ENCODE peak calls at places on chromosomes 7 and 10, in five cellular contexts. One of them, this sample, is unnamed.
A peak's percentile ranks its signal among the peaks of the same experiment; 100 is the strongest.

GRCh38 chr7:42964849-42965805 is 33.0 kb downstream of the MRPL32 start:
- DNase-seq in fibroblast of the aortic adventitia: peak; percentile 35
- DNase-seq in HFFc6: no peak
- DNase-seq in GM06990: no peak
- DNase-seq in lower lobe of right lung: no peak
- DNase-seq in this sample: no peak

GRCh38 chr10:95360122-95360715 is 69.4 kb upstream of the PDLIM1 start:
- DNase-seq in fibroblast of the aortic adventitia: no peak
- DNase-seq in HFFc6: peak; percentile 18
- DNase-seq in GM06990: no peak
- DNase-seq in lower lobe of right lung: no peak
- DNase-seq in this sample: no peak

GRCh38 chr7:27123021-27123476 is 7.5 kb downstream of the HOXA4 start:
- DNase-seq in fibroblast of the aortic adventitia: peak; percentile 40
- DNase-seq in HFFc6: no peak
- DNase-seq in GM06990: no peak
- DNase-seq in lower lobe of right lung: no peak
- DNase-seq in this sample: no peak

GRCh38 chr7:142300689-142301088 is 42.8 kb upstream of the PRSS58 start:
- DNase-seq in fibroblast of the aortic adventitia: no peak
- DNase-seq in HFFc6: no peak
- DNase-seq in GM06990: no peak
- DNase-seq in lower lobe of right lung: no peak
- DNase-seq in this sample: no peak

GRCh38 chr10:44828515-44829142 is 82.5 kb upstream of the TMEM72 start:
- DNase-seq in fibroblast of the aortic adventitia: no peak
- DNase-seq in HFFc6: no peak
- DNase-seq in GM06990: no peak
- DNase-seq in lower lobe of right lung: no peak
- DNase-seq in this sample: no peak

GRCh38 chr7:128836729-128837348 is 6.6 kb downstream of the FLNC start:
- DNase-seq in fibroblast of the aortic adventitia: no peak
- DNase-seq in HFFc6: no peak
- DNase-seq in GM06990: no peak
- DNase-seq in lower lobe of right lung: peak; percentile 32
- DNase-seq in this sample: no peak

GRCh38 chr10:4280481-4281206 is 495.6 kb upstream of the KLF6 start:
- DNase-seq in fibroblast of the aortic adventitia: peak; percentile 54
- DNase-seq in HFFc6: peak; percentile 45
- DNase-seq in GM06990: no peak
- DNase-seq in lower lobe of right lung: no peak
- DNase-seq in this sample: peak; percentile 66

GRCh38 chr10:21751341-21752310 is 217.6 kb downstream of the MLLT10 start:
- DNase-seq in fibroblast of the aortic adventitia: no peak
- DNase-seq in HFFc6: no peak
- DNase-seq in GM06990: no peak
- DNase-seq in lower lobe of right lung: no peak
- DNase-seq in this sample: no peak

GRCh38 chr10:130998642-130999041 is 312.9 kb downstream of the TCERG1L start:
- DNase-seq in fibroblast of the aortic adventitia: no peak
- DNase-seq in HFFc6: no peak
- DNase-seq in GM06990: no peak
- DNase-seq in lower lobe of right lung: no peak
- DNase-seq in this sample: no peak

GRCh38 chr7:1693419-1693990 is 23.4 kb downstream of the ELFN1 start:
- DNase-seq in fibroblast of the aortic adventitia: no peak
- DNase-seq in HFFc6: no peak
- DNase-seq in GM06990: no peak
- DNase-seq in lower lobe of right lung: peak; percentile 41
- DNase-seq in this sample: no peak

GRCh38 chr7:94391716-94392390 is 2.8 kb upstream of the COL1A2 start:
- DNase-seq in fibroblast of the aortic adventitia: peak; percentile 93
- DNase-seq in HFFc6: peak; percentile 70
- DNase-seq in GM06990: peak; percentile 11
- DNase-seq in lower lobe of right lung: no peak
- DNase-seq in this sample: peak; percentile 70

GRCh38 chr7:131327049-131327625 is 539 bp upstream of the MKLN1 start:
- DNase-seq in fibroblast of the aortic adventitia: peak; percentile 77
- DNase-seq in HFFc6: peak; percentile 84
- DNase-seq in GM06990: no peak
- DNase-seq in lower lobe of right lung: peak; percentile 49
- DNase-seq in this sample: peak; percentile 38

GRCh38 chr10:23439920-23440875 is 1.3 kb downstream of the OTUD1 start:
- DNase-seq in fibroblast of the aortic adventitia: peak; percentile 49
- DNase-seq in HFFc6: peak; percentile 46
- DNase-seq in GM06990: peak; percentile 45
- DNase-seq in lower lobe of right lung: peak; percentile 69
- DNase-seq in this sample: no peak

GRCh38 chr7:157996359-157997079 is 591.1 kb downstream of the PTPRN2 start:
- DNase-seq in fibroblast of the aortic adventitia: no peak
- DNase-seq in HFFc6: no peak
- DNase-seq in GM06990: no peak
- DNase-seq in lower lobe of right lung: no peak
- DNase-seq in this sample: no peak

GRCh38 chr7:2049782-2050510 is 182.8 kb downstream of the MAD1L1 start:
- DNase-seq in fibroblast of the aortic adventitia: no peak
- DNase-seq in HFFc6: no peak
- DNase-seq in GM06990: no peak
- DNase-seq in lower lobe of right lung: no peak
- DNase-seq in this sample: no peak

GRCh38 chr10:61992059-61992460 is 90.6 kb downstream of the ARID5B start:
- DNase-seq in fibroblast of the aortic adventitia: peak; percentile 79
- DNase-seq in HFFc6: no peak
- DNase-seq in GM06990: no peak
- DNase-seq in lower lobe of right lung: no peak
- DNase-seq in this sample: no peak

GRCh38 chr7:70698219-70698832 is 433.6 kb upstream of the GALNT17 start:
- DNase-seq in fibroblast of the aortic adventitia: peak; percentile 80
- DNase-seq in HFFc6: peak; percentile 25
- DNase-seq in GM06990: no peak
- DNase-seq in lower lobe of right lung: no peak
- DNase-seq in this sample: peak; percentile 20

GRCh38 chr7:80659120-80660055 is 20.9 kb downstream of the CD36 start:
- DNase-seq in fibroblast of the aortic adventitia: peak; percentile 66
- DNase-seq in HFFc6: peak; percentile 37
- DNase-seq in GM06990: no peak
- DNase-seq in lower lobe of right lung: no peak
- DNase-seq in this sample: peak; percentile 2

GRCh38 chr10:4333474-4333894 is 492.5 kb upstream of the AKR1E2 start:
- DNase-seq in fibroblast of the aortic adventitia: no peak
- DNase-seq in HFFc6: no peak
- DNase-seq in GM06990: no peak
- DNase-seq in lower lobe of right lung: no peak
- DNase-seq in this sample: no peak

GRCh38 chr7:84746347-84746746 is 440.5 kb downstream of the SEMA3D start:
- DNase-seq in fibroblast of the aortic adventitia: peak; percentile 46
- DNase-seq in HFFc6: no peak
- DNase-seq in GM06990: no peak
- DNase-seq in lower lobe of right lung: no peak
- DNase-seq in this sample: no peak

GRCh38 chr10:21600804-21601512 is 66.9 kb downstream of the MLLT10 start:
- DNase-seq in fibroblast of the aortic adventitia: peak; percentile 31
- DNase-seq in HFFc6: no peak
- DNase-seq in GM06990: no peak
- DNase-seq in lower lobe of right lung: no peak
- DNase-seq in this sample: no peak

GRCh38 chr7:1848911-1849311 is 178.8 kb downstream of the ELFN1 start:
- DNase-seq in fibroblast of the aortic adventitia: no peak
- DNase-seq in HFFc6: no peak
- DNase-seq in GM06990: no peak
- DNase-seq in lower lobe of right lung: peak; percentile 12
- DNase-seq in this sample: no peak

GRCh38 chr7:37732253-37732652 is 48.7 kb downstream of the GPR141 start:
- DNase-seq in fibroblast of the aortic adventitia: no peak
- DNase-seq in HFFc6: no peak
- DNase-seq in GM06990: peak; percentile 26
- DNase-seq in lower lobe of right lung: no peak
- DNase-seq in this sample: no peak

GRCh38 chr10:131698232-131698631 is 202.6 kb upstream of the PPP2R2D start:
- DNase-seq in fibroblast of the aortic adventitia: no peak
- DNase-seq in HFFc6: no peak
- DNase-seq in GM06990: no peak
- DNase-seq in lower lobe of right lung: no peak
- DNase-seq in this sample: no peak

GRCh38 chr7:47949703-47950102 is 1.4 kb upstream of the PKD1L1 start:
- DNase-seq in fibroblast of the aortic adventitia: no peak
- DNase-seq in HFFc6: no peak
- DNase-seq in GM06990: no peak
- DNase-seq in lower lobe of right lung: no peak
- DNase-seq in this sample: no peak

GRCh38 chr7:47948096-47948790 is at the start of gene PKD1L1:
- DNase-seq in fibroblast of the aortic adventitia: no peak
- DNase-seq in HFFc6: no peak
- DNase-seq in GM06990: no peak
- DNase-seq in lower lobe of right lung: no peak
- DNase-seq in this sample: no peak

GRCh38 chr7:47951374-47951773 is 3.1 kb upstream of the PKD1L1 start:
- DNase-seq in fibroblast of the aortic adventitia: no peak
- DNase-seq in HFFc6: no peak
- DNase-seq in GM06990: no peak
- DNase-seq in lower lobe of right lung: no peak
- DNase-seq in this sample: no peak

GRCh38 chr7:47952224-47952623 is 4.0 kb upstream of the PKD1L1 start:
- DNase-seq in fibroblast of the aortic adventitia: no peak
- DNase-seq in HFFc6: no peak
- DNase-seq in GM06990: no peak
- DNase-seq in lower lobe of right lung: no peak
- DNase-seq in this sample: no peak

DNA sequence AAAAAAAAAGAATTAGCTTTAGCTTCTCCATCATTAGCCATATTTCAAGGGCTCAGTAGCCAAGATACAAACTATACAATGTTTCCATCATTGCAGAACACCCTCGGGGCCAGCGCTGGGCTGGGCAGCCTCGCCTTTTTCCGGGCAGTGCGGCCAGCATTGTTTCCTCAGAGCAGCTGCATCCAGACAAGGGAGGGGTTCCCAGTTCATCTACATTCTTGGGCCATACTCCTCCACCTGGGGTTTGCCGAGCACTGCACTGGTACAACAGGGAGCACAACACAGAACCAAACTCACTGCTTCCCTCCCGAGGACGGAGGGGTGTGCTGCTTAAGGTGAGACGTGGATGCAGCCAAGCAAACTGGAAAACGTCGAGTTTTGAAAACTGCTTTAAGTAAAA is 2.4 kb upstream of the PKD1L1 start:
- DNase-seq in fibroblast of the aortic adventitia: no peak
- DNase-seq in HFFc6: no peak
- DNase-seq in GM06990: no peak
- DNase-seq in lower lobe of right lung: no peak
- DNase-seq in this sample: no peak
- TF ChIP-seq CTCF in fibroblast of the aortic adventitia: no peak
- TF ChIP-seq CTCF in HFFc6: no peak
- TF ChIP-seq CTCF in GM06990: no peak
- TF ChIP-seq CTCF in lower lobe of right lung: no peak
- TF ChIP-seq CTCF in this sample: no peak

DNA sequence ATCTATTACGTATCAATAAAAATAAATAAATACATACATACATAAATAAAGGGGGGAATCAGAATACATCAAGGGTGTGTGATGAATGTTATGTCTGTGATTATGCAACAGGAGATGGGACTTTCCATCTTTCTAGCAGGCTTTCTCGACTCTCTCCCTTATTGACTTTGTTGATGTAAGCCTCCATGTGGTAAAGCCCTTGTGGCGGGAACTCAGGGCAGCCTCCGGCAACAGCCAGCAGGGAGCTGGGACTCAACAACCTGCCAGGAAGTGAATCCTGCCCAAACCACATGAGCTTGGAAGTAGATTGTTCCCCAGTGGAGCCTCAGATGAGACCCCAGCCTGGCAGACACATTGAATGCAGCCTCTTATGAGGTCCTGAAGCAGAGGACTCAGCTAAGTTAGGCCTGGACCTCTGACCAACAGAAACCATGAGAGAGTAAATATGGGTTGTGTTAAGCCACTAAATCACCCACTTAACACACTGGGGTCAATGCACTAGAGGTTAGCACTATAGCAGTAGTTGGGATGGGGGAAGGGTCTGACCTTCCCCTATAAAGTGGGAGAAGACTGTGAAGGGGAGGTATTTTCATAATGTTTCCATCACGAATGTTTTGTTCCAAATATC is 104.0 kb downstream of the JCAD start:
- DNase-seq in fibroblast of the aortic adventitia: peak; percentile 28
- DNase-seq in HFFc6: no peak
- DNase-seq in GM06990: no peak
- DNase-seq in lower lobe of right lung: no peak
- DNase-seq in this sample: no peak
- TF ChIP-seq CTCF in fibroblast of the aortic adventitia: no peak
- TF ChIP-seq CTCF in HFFc6: no peak
- TF ChIP-seq CTCF in GM06990: no peak
- TF ChIP-seq CTCF in lower lobe of right lung: no peak
- TF ChIP-seq CTCF in this sample: no peak

DNA sequence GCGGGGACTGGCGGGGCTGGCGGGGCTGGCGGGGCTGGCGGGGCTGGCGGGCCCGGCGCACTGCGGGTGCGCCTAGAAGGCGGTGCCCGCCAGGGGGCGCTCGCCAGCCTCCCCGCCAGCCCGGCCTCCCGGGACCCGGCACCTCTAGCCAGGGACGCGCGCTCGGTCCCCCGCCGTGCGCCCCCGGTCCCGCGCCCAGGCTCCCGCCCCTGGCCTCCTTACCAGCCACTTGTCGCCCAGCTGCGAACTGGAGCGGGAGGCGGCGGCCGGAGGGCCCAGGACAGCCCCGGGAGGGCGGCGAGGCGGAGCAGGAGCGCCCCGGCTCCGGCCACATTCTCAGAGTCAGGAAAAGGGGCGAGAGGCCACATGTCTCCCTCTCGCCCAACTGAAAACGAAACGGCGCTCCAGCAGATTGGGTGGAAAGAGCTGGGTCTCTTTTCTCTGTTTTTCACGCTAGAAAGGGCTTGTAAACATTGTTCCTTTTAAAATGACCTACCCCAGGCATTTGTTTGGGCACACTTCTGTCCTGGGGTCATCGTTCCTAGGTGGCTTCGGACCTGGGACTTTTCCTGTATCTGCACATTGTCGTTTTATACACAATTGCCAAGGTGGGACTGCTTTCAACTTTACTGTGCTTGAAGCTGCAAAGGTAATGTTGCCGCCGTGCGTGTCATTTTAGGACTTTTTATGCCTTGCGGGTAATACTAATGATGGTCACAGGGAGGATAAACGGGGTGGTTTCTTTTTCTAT is 378 bp upstream of the PRKCQ start:
- DNase-seq in fibroblast of the aortic adventitia: peak; percentile 31
- DNase-seq in HFFc6: peak; percentile 3
- DNase-seq in GM06990: peak; percentile 53
- DNase-seq in lower lobe of right lung: peak; percentile 88
- DNase-seq in this sample: peak; percentile 12
- TF ChIP-seq CTCF in fibroblast of the aortic adventitia: peak; percentile 45
- TF ChIP-seq CTCF in HFFc6: peak; percentile 80
- TF ChIP-seq CTCF in GM06990: no peak
- TF ChIP-seq CTCF in lower lobe of right lung: peak; percentile 41
- TF ChIP-seq CTCF in this sample: peak; percentile 35

DNA sequence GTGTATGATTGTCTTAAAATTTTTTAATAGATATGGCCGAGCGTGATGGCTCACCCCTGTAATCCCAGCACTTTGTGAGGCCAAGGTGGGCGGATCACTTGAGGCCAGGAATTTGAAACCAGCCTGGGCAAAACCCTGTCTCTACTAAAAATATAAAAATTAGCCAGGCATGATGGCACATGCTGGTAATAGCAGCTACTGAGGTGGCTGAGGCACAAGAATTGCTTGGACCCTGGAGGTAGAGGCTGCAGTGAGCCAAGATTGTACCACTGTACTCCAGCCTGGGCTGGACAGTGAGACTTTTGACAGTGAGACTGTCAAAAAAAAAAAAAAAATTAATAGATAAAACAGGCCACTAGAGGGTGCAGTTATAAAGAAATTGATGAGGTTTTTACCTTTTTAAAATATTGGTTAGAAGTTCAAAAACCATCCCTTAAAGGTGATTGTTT is 20.5 kb downstream of the NOM1 start:
- DNase-seq in fibroblast of the aortic adventitia: peak; percentile 41
- DNase-seq in HFFc6: no peak
- DNase-seq in GM06990: no peak
- DNase-seq in lower lobe of right lung: no peak
- DNase-seq in this sample: no peak
- TF ChIP-seq CTCF in fibroblast of the aortic adventitia: no peak
- TF ChIP-seq CTCF in HFFc6: peak; percentile 83
- TF ChIP-seq CTCF in GM06990: peak; percentile 22
- TF ChIP-seq CTCF in lower lobe of right lung: peak; percentile 30
- TF ChIP-seq CTCF in this sample: peak; percentile 23

This sample was measured in AG09319.